ENCODE peak calls at places on chromosomes 13 and 19, in four cellular contexts. W, I, D and T are unnamed samples.
A peak's percentile ranks its signal among the peaks of the same experiment; 100 is the strongest.

GRCh38 chr13:40377783-40378182 is 288.7 kb downstream of the FOXO1 start:
- DNase-seq in I (no peak), D (no peak), W (no peak), T (no peak)

GRCh38 chr13:39417131-39417530 is 185.9 kb downstream of the LHFPL6 start:
- DNase-seq in D (no peak), W (no peak), I (no peak), T (no peak)

GRCh38 chr13:53068841-53069520 is 40.4 kb downstream of the OLFM4 start:
- DNase-seq in I (no peak), D (no peak), W (no peak), T (no peak)

GRCh38 chr13:49436890-49437289 is 7.0 kb downstream of the CAB39L start:
- DNase-seq in I (no peak), W (no peak), D (no peak), T (no peak)

GRCh38 chr13:73429691-73430090 is 370.9 kb downstream of the KLF5 start:
- DNase-seq in I (no peak), D (no peak), W (no peak), T (no peak)

GRCh38 chr19:19211499-19212432 is at the start of gene NCAN:
- DNase-seq in W (peak; percentile 39), D (no peak), I (no peak), T (no peak)

GRCh38 chr13:91745962-91746361 is 347.5 kb downstream of the GPC5 start:
- DNase-seq in I (no peak), D (no peak), W (no peak), T (no peak)

GRCh38 chr13:99565478-99566124 is 64.3 kb downstream of the TM9SF2 start:
- DNase-seq in D (no peak), W (no peak), I (no peak), T (no peak)

GRCh38 chr19:16801599-16801998 is 27.6 kb upstream of the SIN3B start:
- DNase-seq in D (no peak), W (no peak), I (no peak), T (no peak)

GRCh38 chr19:13506550-13506878 is 235 bp upstream of the CACNA1A start:
- DNase-seq in I (no peak), W (no peak), D (no peak), T (no peak)

GRCh38 chr13:29909975-29910674 is 59.7 kb upstream of the UBL3 start:
- DNase-seq in I (no peak), D (no peak), W (no peak), T (no peak)
- TF ChIP-seq CREB1 in I (no peak), D (no peak), W (no peak), T (no peak)

GRCh38 chr19:1223018-1223855 is 14.6 kb downstream of the CBARP start:
- DNase-seq in W (no peak), I (no peak), D (no peak), T (no peak)
- TF ChIP-seq RAD21 in W (no peak), I (peak; percentile 26), D (peak; percentile 51), T (peak; percentile 36)

GRCh38 chr13:61950828-61951227 is 535.2 kb upstream of the PCDH20 start:
- DNase-seq in D (no peak), W (no peak), I (no peak), T (no peak)

DNA sequence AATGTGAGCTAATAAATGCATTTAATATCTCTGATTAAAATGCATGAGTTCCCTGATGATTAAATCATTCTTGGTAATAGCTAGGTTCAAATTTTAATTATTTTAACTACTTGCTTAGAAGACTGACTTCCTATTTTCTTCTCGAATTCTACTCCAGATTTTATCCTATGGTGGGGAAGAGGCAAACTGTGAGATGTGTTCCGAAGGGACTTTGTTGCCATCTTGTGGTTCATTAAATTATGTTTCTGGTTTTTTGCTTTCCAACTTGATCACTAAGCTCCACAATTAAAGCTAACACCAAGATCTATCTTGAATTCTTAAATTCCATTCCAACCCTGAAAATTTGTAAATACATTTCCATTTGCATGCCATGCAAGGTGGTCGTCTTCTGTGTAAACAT is 538.4 kb upstream of the PCDH20 start:
- DNase-seq in D (no peak), W (no peak), I (peak; percentile 4), T (no peak)
- TF ChIP-seq CREB1 in D (no peak), W (no peak), I (no peak), T (no peak)

GRCh38 chr13:35354305-35354704 is 122.2 kb downstream of the MAB21L1 start:
- DNase-seq in W (no peak), D (no peak), I (no peak), T (no peak)

GRCh38 chr13:35354882-35355281 is 121.6 kb downstream of the MAB21L1 start:
- DNase-seq in D (no peak), W (no peak), I (peak; percentile 3), T (no peak)

GRCh38 chr13:35356572-35356971 is 119.9 kb downstream of the MAB21L1 start:
- DNase-seq in D (no peak), I (no peak), W (no peak), T (no peak)
- TF ChIP-seq RAD21 in D (no peak), I (no peak), W (no peak), T (no peak)